ENCODE peak calls at places on chromosome 2, in five cellular contexts. R is hepatocyte, Y is HCT116, G is KG1, B is NCI-H460. P is an unnamed sample.

GRCh38 chr2:124186801-124187200 is 161.7 kb downstream of the CNTNAP5 start:
- DNase-seq in R (no peak), Y (no peak), G (no peak), B (no peak), P (no peak)

GRCh38 chr2:154226931-154227330 is 355.2 kb downstream of the GALNT13 start:
- DNase-seq in R (no peak), Y (no peak), G (no peak), B (no peak), P (no peak)

GRCh38 chr2:127564429-127565260 is 29.2 kb downstream of the MYO7B start:
- DNase-seq in R (no peak), Y (no peak), G (no peak), B (no peak), P (no peak)

GRCh38 chr2:229779650-229780049 is 65.3 kb upstream of the DNER start:
- DNase-seq in R (no peak), Y (no peak), G (no peak), B (no peak), P (no peak)

GRCh38 chr2:190766174-190766572 is 114.4 kb upstream of the GLS start:
- DNase-seq in R (no peak), Y (no peak), G (no peak), B (no peak), P (no peak)

GRCh38 chr2:25309402-25309801 is 32.3 kb downstream of the DNMT3A start:
- DNase-seq in R (peak; percentile 58), Y (peak; percentile 16), G (peak; percentile 8), B (peak; percentile 29), P (peak; percentile 81)

GRCh38 chr2:41719756-41720155 is 328.1 kb upstream of the PKDCC start:
- DNase-seq in R (no peak), Y (no peak), G (no peak), B (no peak), P (no peak)

GRCh38 chr2:130847776-130848517 is 11.2 kb downstream of the ARHGEF4 start:
- DNase-seq in R (no peak), Y (no peak), G (no peak), B (no peak), P (no peak)

GRCh38 chr2:30981519-30981918 is 156.7 kb downstream of the GALNT14 start:
- DNase-seq in R (peak; percentile 64), Y (no peak), G (no peak), B (no peak), P (no peak)

GRCh38 chr2:86788881-86789686 is 1.6 kb downstream of the CD8A start:
- DNase-seq in R (no peak), Y (no peak), G (no peak), B (no peak), P (no peak)

GRCh38 chr2:168685619-168686453 is 116.6 kb upstream of the NOSTRIN start:
- DNase-seq in R (peak; percentile 54), Y (no peak), G (peak; percentile 21), B (no peak), P (no peak)

GRCh38 chr2:12050381-12050780 is 303.9 kb downstream of the LPIN1 start:
- DNase-seq in R (peak; percentile 23), Y (no peak), G (no peak), B (no peak), P (no peak)

GRCh38 chr2:234483568-234484251 is 13.2 kb downstream of the ARL4C start:
- DNase-seq in R (no peak), Y (no peak), G (peak; percentile 85), B (no peak), P (no peak)

GRCh38 chr2:33110461-33110860 is 163.7 kb downstream of the LTBP1 start:
- DNase-seq in R (no peak), Y (no peak), G (no peak), B (no peak), P (no peak)

GRCh38 chr2:239396881-239397681 is 3.7 kb downstream of the HDAC4 start:
- DNase-seq in R (no peak), Y (no peak), G (no peak), B (no peak), P (peak; percentile 59)

GRCh38 chr2:219423656-219424378 is 5.6 kb downstream of the DES start:
- DNase-seq in R (no peak), Y (no peak), G (no peak), B (no peak), P (no peak)

GRCh38 chr2:231780123-231780908 is 766 bp downstream of the PDE6D start:
- DNase-seq in R (peak; percentile 64), Y (no peak), G (no peak), B (no peak), P (peak; percentile 80)

GRCh38 chr2:5474716-5475115 is 217.5 kb upstream of the SOX11 start:
- DNase-seq in R (no peak), Y (no peak), G (no peak), B (no peak), P (no peak)

GRCh38 chr2:197786010-197786877 is 1.1 kb upstream of the BOLL start:
- DNase-seq in R (peak; percentile 48), Y (no peak), G (no peak), B (no peak), P (peak; percentile 83)

GRCh38 chr2:41722668-41723369 is 325.0 kb upstream of the PKDCC start:
- DNase-seq in R (no peak), Y (no peak), G (no peak), B (no peak), P (no peak)

GRCh38 chr2:215736653-215737290 is 276.6 kb downstream of the MREG start:
- DNase-seq in R (no peak), Y (peak; percentile 54), G (no peak), B (no peak), P (peak; percentile 64)

GRCh38 chr2:146041291-146041868 is 1521.5 kb upstream of the ZEB2 start:
- DNase-seq in R (no peak), Y (no peak), G (no peak), B (no peak), P (no peak)

GRCh38 chr2:146633159-146633558 is 1211.7 kb upstream of the ACVR2A start:
- DNase-seq in R (no peak), Y (no peak), G (no peak), B (no peak), P (no peak)

GRCh38 chr2:159907914-159908313 is 109.9 kb upstream of the CD302 start:
- DNase-seq in R (no peak), Y (no peak), G (no peak), B (no peak), P (no peak)

GRCh38 chr2:42794271-42795046 is 2.1 kb upstream of the HAAO start:
- DNase-seq in R (peak; percentile 64), Y (no peak), G (no peak), B (peak; percentile 9), P (peak; percentile 87)

GRCh38 chr2:239895669-239896068 is 129.5 kb downstream of the NDUFA10 start:
- DNase-seq in R (no peak), Y (no peak), G (no peak), B (no peak), P (no peak)

GRCh38 chr2:198328454-198328853 is 524.1 kb downstream of the PLCL1 start:
- DNase-seq in R (no peak), Y (no peak), G (no peak), B (no peak), P (no peak)

GRCh38 chr2:128979182-128979581 is 660.5 kb upstream of the HS6ST1 start:
- DNase-seq in R (no peak), Y (no peak), G (no peak), B (no peak), P (no peak)

GRCh38 chr2:56026828-56027227 is 103.2 kb upstream of the EFEMP1 start:
- DNase-seq in R (no peak), Y (no peak), G (no peak), B (no peak), P (no peak)

GRCh38 chr2:40433739-40434138 is 18.2 kb downstream of the SLC8A1 start:
- DNase-seq in R (no peak), Y (no peak), G (no peak), B (no peak), P (no peak)

GRCh38 chr2:165889761-165890242 is 63.8 kb downstream of the TTC21B start:
- DNase-seq in R (no peak), Y (no peak), G (no peak), B (no peak), P (no peak)

GRCh38 chr2:4336855-4337254 is 633.5 kb downstream of the DCDC2C start:
- DNase-seq in R (no peak), Y (no peak), G (no peak), B (no peak), P (no peak)

GRCh38 chr2:31428001-31428418 is 13.5 kb upstream of the XDH start:
- DNase-seq in R (no peak), Y (no peak), G (no peak), B (no peak), P (peak; percentile 77)

GRCh38 chr2:89842180-89842908 is 1150.9 kb downstream of the RPIA start:
- DNase-seq in R (no peak), Y (no peak), G (no peak), B (no peak), P (no peak)

GRCh38 chr2:30178618-30179404 is 32.0 kb downstream of the YPEL5 start:
- DNase-seq in R (peak; percentile 58), Y (no peak), G (no peak), B (no peak), P (peak; percentile 51)

GRCh38 chr2:239629936-239630617 is 229.3 kb upstream of the HDAC4 start:
- DNase-seq in R (no peak), Y (no peak), G (no peak), B (no peak), P (no peak)

GRCh38 chr2:33441235-33441810 is 35.1 kb upstream of the RASGRP3 start:
- DNase-seq in R (peak; percentile 67), Y (peak; percentile 34), G (peak; percentile 9), B (peak; percentile 68), P (peak; percentile 75)

GRCh38 chr2:199144546-199144945 is 313.2 kb downstream of the SATB2 start:
- DNase-seq in R (no peak), Y (no peak), G (no peak), B (no peak), P (no peak)

P was measured in islet precursor cell.